ENCODE peak calls at places on chromosomes 13 and 19, in seven cellular contexts. One of them, this sample, is unnamed.
A peak's percentile ranks its signal among the peaks of the same experiment; 100 is the strongest.

GRCh38 chr19:1645299-1645698 is 7.1 kb downstream of the TCF3 start:
- DNase-seq in AG04450: no peak
- DNase-seq in osteocyte: no peak
- DNase-seq in bronchial epithelial cell: no peak
- DNase-seq in lung: no peak
- DNase-seq in CD4-positive, alpha-beta T cell: no peak
- DNase-seq in heart left ventricle: no peak
- DNase-seq in this sample: no peak

GRCh38 chr19:43780706-43781525 is at the start of gene KCNN4:
- DNase-seq in AG04450: no peak
- DNase-seq in osteocyte: no peak
- DNase-seq in bronchial epithelial cell: peak; percentile 81
- DNase-seq in lung: no peak
- DNase-seq in CD4-positive, alpha-beta T cell: peak; percentile 65
- DNase-seq in heart left ventricle: no peak
- DNase-seq in this sample: no peak

GRCh38 chr13:41766439-41766838 is 194.5 kb downstream of the VWA8 start:
- DNase-seq in AG04450: no peak
- DNase-seq in osteocyte: no peak
- DNase-seq in bronchial epithelial cell: no peak
- DNase-seq in lung: no peak
- DNase-seq in CD4-positive, alpha-beta T cell: no peak
- DNase-seq in heart left ventricle: no peak
- DNase-seq in this sample: no peak

GRCh38 chr19:1112254-1113208 is 8.7 kb downstream of the GPX4 start:
- DNase-seq in AG04450: no peak
- DNase-seq in osteocyte: no peak
- DNase-seq in bronchial epithelial cell: peak; percentile 31
- DNase-seq in lung: no peak
- DNase-seq in CD4-positive, alpha-beta T cell: no peak
- DNase-seq in heart left ventricle: no peak
- DNase-seq in this sample: no peak

GRCh38 chr19:42529248-42529764 is 1.0 kb upstream of the CEACAM1 start:
- DNase-seq in AG04450: no peak
- DNase-seq in osteocyte: no peak
- DNase-seq in bronchial epithelial cell: peak; percentile 58
- DNase-seq in lung: peak; percentile 66
- DNase-seq in CD4-positive, alpha-beta T cell: peak; percentile 73
- DNase-seq in heart left ventricle: peak; percentile 44
- DNase-seq in this sample: peak; percentile 69

GRCh38 chr13:87274209-87274819 is 396.9 kb upstream of the SLITRK5 start:
- DNase-seq in AG04450: peak; percentile 10
- DNase-seq in osteocyte: no peak
- DNase-seq in bronchial epithelial cell: peak; percentile 44
- DNase-seq in lung: peak; percentile 34
- DNase-seq in CD4-positive, alpha-beta T cell: no peak
- DNase-seq in heart left ventricle: no peak
- DNase-seq in this sample: no peak

GRCh38 chr13:33611016-33611805 is 206.7 kb upstream of the RFC3 start:
- DNase-seq in AG04450: peak; percentile 23
- DNase-seq in osteocyte: no peak
- DNase-seq in bronchial epithelial cell: no peak
- DNase-seq in lung: peak; percentile 38
- DNase-seq in CD4-positive, alpha-beta T cell: no peak
- DNase-seq in heart left ventricle: peak; percentile 82
- DNase-seq in this sample: no peak

GRCh38 chr19:46718157-46718933 is 1.4 kb upstream of the PRKD2 start:
- DNase-seq in AG04450: no peak
- DNase-seq in osteocyte: no peak
- DNase-seq in bronchial epithelial cell: peak; percentile 41
- DNase-seq in lung: no peak
- DNase-seq in CD4-positive, alpha-beta T cell: peak; percentile 61
- DNase-seq in heart left ventricle: peak; percentile 50
- DNase-seq in this sample: no peak

GRCh38 chr13:27405521-27406134 is 18.8 kb upstream of the GTF3A start:
- DNase-seq in AG04450: no peak
- DNase-seq in osteocyte: no peak
- DNase-seq in bronchial epithelial cell: peak; percentile 38
- DNase-seq in lung: no peak
- DNase-seq in CD4-positive, alpha-beta T cell: no peak
- DNase-seq in heart left ventricle: no peak
- DNase-seq in this sample: no peak

GRCh38 chr13:65093352-65093751 is 2136.8 kb downstream of the PCDH9 start:
- DNase-seq in AG04450: no peak
- DNase-seq in osteocyte: no peak
- DNase-seq in bronchial epithelial cell: no peak
- DNase-seq in lung: no peak
- DNase-seq in CD4-positive, alpha-beta T cell: no peak
- DNase-seq in heart left ventricle: no peak
- DNase-seq in this sample: no peak

GRCh38 chr13:114123448-114123847 is 9.0 kb downstream of the RASA3 start:
- DNase-seq in AG04450: no peak
- DNase-seq in osteocyte: no peak
- DNase-seq in bronchial epithelial cell: no peak
- DNase-seq in lung: no peak
- DNase-seq in CD4-positive, alpha-beta T cell: no peak
- DNase-seq in heart left ventricle: no peak
- DNase-seq in this sample: no peak

GRCh38 chr13:100473493-100474044 is 115.0 kb downstream of the GGACT start:
- DNase-seq in AG04450: no peak
- DNase-seq in osteocyte: no peak
- DNase-seq in bronchial epithelial cell: no peak
- DNase-seq in lung: no peak
- DNase-seq in CD4-positive, alpha-beta T cell: no peak
- DNase-seq in heart left ventricle: no peak
- DNase-seq in this sample: no peak

GRCh38 chr13:89550842-89551422 is 1796.6 kb upstream of the MIR17HG start:
- DNase-seq in AG04450: no peak
- DNase-seq in osteocyte: no peak
- DNase-seq in bronchial epithelial cell: peak; percentile 80
- DNase-seq in lung: no peak
- DNase-seq in CD4-positive, alpha-beta T cell: no peak
- DNase-seq in heart left ventricle: no peak
- DNase-seq in this sample: no peak

GRCh38 chr13:29733069-29733700 is 117.2 kb downstream of the UBL3 start:
- DNase-seq in AG04450: no peak
- DNase-seq in osteocyte: no peak
- DNase-seq in bronchial epithelial cell: no peak
- DNase-seq in lung: no peak
- DNase-seq in CD4-positive, alpha-beta T cell: no peak
- DNase-seq in heart left ventricle: no peak
- DNase-seq in this sample: no peak

GRCh38 chr19:10816691-10817090 is 19.3 kb downstream of the TMED1 start:
- DNase-seq in AG04450: no peak
- DNase-seq in osteocyte: no peak
- DNase-seq in bronchial epithelial cell: no peak
- DNase-seq in lung: no peak
- DNase-seq in CD4-positive, alpha-beta T cell: no peak
- DNase-seq in heart left ventricle: no peak
- DNase-seq in this sample: no peak

GRCh38 chr19:52211926-52212571 is 22.2 kb downstream of the PPP2R1A start:
- DNase-seq in AG04450: no peak
- DNase-seq in osteocyte: no peak
- DNase-seq in bronchial epithelial cell: no peak
- DNase-seq in lung: no peak
- DNase-seq in CD4-positive, alpha-beta T cell: no peak
- DNase-seq in heart left ventricle: no peak
- DNase-seq in this sample: no peak

GRCh38 chr13:41250993-41251392 is 12.4 kb downstream of the MTRF1 start:
- DNase-seq in AG04450: no peak
- DNase-seq in osteocyte: no peak
- DNase-seq in bronchial epithelial cell: no peak
- DNase-seq in lung: no peak
- DNase-seq in CD4-positive, alpha-beta T cell: no peak
- DNase-seq in heart left ventricle: no peak
- DNase-seq in this sample: no peak

GRCh38 chr13:40968416-40969000 is 50.6 kb downstream of the ELF1 start:
- DNase-seq in AG04450: no peak
- DNase-seq in osteocyte: no peak
- DNase-seq in bronchial epithelial cell: no peak
- DNase-seq in lung: no peak
- DNase-seq in CD4-positive, alpha-beta T cell: no peak
- DNase-seq in heart left ventricle: no peak
- DNase-seq in this sample: no peak

GRCh38 chr19:55362990-55363716 is at the start of gene GARIN5B:
- DNase-seq in AG04450: no peak
- DNase-seq in osteocyte: no peak
- DNase-seq in bronchial epithelial cell: no peak
- DNase-seq in lung: no peak
- DNase-seq in CD4-positive, alpha-beta T cell: no peak
- DNase-seq in heart left ventricle: no peak
- DNase-seq in this sample: no peak
- TF ChIP-seq CTCF in AG04450: no peak
- TF ChIP-seq CTCF in osteocyte: no peak
- TF ChIP-seq CTCF in bronchial epithelial cell: no peak
- TF ChIP-seq CTCF in lung: no peak
- TF ChIP-seq CTCF in CD4-positive, alpha-beta T cell: no peak
- TF ChIP-seq CTCF in heart left ventricle: no peak
- TF ChIP-seq CTCF in this sample: no peak

DNA sequence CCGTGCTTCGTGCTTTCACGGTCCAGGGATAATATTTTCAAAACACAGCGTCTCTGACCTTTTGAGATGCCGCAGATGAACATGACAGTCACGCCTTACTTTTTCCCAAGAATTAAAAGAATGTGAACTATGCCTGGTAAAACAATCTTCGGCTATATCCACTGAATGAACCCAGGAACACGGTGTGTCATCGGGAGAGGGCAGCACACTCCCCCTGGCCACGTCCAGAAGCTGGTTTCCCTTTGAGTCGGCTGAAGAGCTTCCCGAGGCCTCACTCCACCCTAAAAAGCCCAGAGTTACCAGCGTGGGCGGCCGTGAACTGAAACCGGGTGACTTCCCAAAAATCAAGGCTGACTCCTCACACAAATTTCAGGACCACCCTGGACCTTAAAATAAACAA is 22.9 kb upstream of the SHISA2 start:
- DNase-seq in AG04450: no peak
- DNase-seq in osteocyte: no peak
- DNase-seq in bronchial epithelial cell: no peak
- DNase-seq in lung: no peak
- DNase-seq in CD4-positive, alpha-beta T cell: no peak
- DNase-seq in heart left ventricle: no peak
- DNase-seq in this sample: no peak
- TF ChIP-seq CTCF in AG04450: no peak
- TF ChIP-seq CTCF in osteocyte: no peak
- TF ChIP-seq CTCF in bronchial epithelial cell: no peak
- TF ChIP-seq CTCF in lung: no peak
- TF ChIP-seq CTCF in CD4-positive, alpha-beta T cell: no peak
- TF ChIP-seq CTCF in heart left ventricle: no peak
- TF ChIP-seq CTCF in this sample: no peak

GRCh38 chr19:4550018-4550417 is 9.5 kb downstream of the SEMA6B start:
- DNase-seq in AG04450: no peak
- DNase-seq in osteocyte: no peak
- DNase-seq in bronchial epithelial cell: no peak
- DNase-seq in lung: no peak
- DNase-seq in CD4-positive, alpha-beta T cell: no peak
- DNase-seq in heart left ventricle: no peak
- DNase-seq in this sample: no peak

GRCh38 chr19:4550479-4551050 is 8.9 kb downstream of the SEMA6B start:
- DNase-seq in AG04450: no peak
- DNase-seq in osteocyte: no peak
- DNase-seq in bronchial epithelial cell: no peak
- DNase-seq in lung: no peak
- DNase-seq in CD4-positive, alpha-beta T cell: no peak
- DNase-seq in heart left ventricle: no peak
- DNase-seq in this sample: no peak

GRCh38 chr19:4548238-4548584 is 8.4 kb upstream of the LRG1 start:
- DNase-seq in AG04450: no peak
- DNase-seq in osteocyte: no peak
- DNase-seq in bronchial epithelial cell: no peak
- DNase-seq in lung: no peak
- DNase-seq in CD4-positive, alpha-beta T cell: no peak
- DNase-seq in heart left ventricle: no peak
- DNase-seq in this sample: no peak

GRCh38 chr19:4543856-4544647 is 4.2 kb upstream of the LRG1 start:
- DNase-seq in AG04450: no peak
- DNase-seq in osteocyte: no peak
- DNase-seq in bronchial epithelial cell: no peak
- DNase-seq in lung: no peak
- DNase-seq in CD4-positive, alpha-beta T cell: no peak
- DNase-seq in heart left ventricle: no peak
- DNase-seq in this sample: no peak

DNA sequence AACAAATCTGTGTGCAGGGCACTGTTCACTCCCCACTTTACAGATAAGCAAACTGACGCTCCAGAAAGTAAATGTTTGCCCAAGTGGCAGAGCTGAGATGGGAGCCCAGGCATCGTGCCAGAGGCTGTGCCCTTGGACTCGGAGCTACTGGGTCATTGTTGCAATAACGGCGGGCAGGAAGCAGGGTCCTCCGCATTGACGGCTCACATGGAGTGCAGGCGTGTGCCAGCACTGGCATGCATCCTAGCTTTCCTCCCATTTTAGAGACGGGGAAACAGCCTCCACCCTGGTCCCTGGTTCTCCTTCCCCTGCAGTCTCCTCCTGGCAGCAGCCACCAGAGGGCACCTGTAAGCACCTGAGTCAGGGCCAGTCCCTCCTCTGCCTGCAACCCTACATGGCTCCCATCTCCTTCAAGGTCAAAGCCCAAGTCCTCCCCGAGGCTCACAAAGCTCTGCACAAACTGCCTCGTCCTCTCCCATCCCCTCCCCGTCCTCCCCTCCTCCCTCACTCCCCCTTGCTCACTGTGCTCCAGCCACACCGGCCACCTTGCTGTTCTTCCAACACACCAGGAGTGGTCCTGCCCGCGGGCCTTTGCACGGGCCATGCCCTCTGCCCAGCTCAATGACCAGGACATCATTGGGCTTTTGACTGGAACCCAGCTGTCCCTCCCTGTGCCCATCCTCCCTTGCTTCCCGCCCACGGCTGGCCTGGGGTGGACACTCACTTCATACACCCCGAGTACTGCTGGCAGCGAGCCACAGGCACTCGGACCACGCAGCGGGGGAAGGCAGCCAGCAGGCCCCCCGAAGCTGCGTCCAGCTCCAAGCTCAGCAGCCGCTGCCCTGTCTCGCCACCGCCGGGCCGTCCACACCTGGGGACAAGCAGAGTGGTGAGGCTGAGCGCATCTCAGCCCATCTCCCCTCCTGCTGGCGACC is 7.7 kb upstream of the LRG1 start:
- DNase-seq in AG04450: no peak
- DNase-seq in osteocyte: no peak
- DNase-seq in bronchial epithelial cell: no peak
- DNase-seq in lung: no peak
- DNase-seq in CD4-positive, alpha-beta T cell: no peak
- DNase-seq in heart left ventricle: no peak
- DNase-seq in this sample: no peak
- TF ChIP-seq CTCF in AG04450: peak; percentile 33
- TF ChIP-seq CTCF in osteocyte: peak; percentile 34
- TF ChIP-seq CTCF in bronchial epithelial cell: peak; percentile 60
- TF ChIP-seq CTCF in lung: no peak
- TF ChIP-seq CTCF in CD4-positive, alpha-beta T cell: no peak
- TF ChIP-seq CTCF in heart left ventricle: peak; percentile 11
- TF ChIP-seq CTCF in this sample: peak; percentile 43

DNA sequence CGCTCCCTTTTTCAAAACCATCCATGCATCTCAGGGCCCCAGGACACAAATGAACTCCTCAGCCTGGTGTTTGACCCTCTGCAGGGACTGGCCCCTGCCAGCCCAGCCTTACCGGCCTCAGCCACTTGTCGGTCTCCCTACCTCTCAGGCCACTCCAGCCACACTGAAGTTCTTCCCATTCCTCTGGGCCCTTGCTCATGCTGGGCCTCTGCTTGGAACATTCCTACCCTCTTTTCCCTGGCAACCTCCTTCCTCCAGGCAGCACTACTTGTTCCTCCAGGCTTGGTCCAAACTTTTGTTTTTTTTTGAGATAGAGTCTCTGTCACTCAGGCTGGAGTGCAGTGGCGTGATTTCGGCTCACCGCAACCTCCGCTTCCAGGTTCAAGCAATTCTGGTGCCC is 7.6 kb upstream of the EGLN2 start:
- DNase-seq in AG04450: no peak
- DNase-seq in osteocyte: no peak
- DNase-seq in bronchial epithelial cell: no peak
- DNase-seq in lung: peak; percentile 66
- DNase-seq in CD4-positive, alpha-beta T cell: no peak
- DNase-seq in heart left ventricle: no peak
- DNase-seq in this sample: no peak
- TF ChIP-seq CTCF in AG04450: no peak
- TF ChIP-seq CTCF in osteocyte: no peak
- TF ChIP-seq CTCF in bronchial epithelial cell: no peak
- TF ChIP-seq CTCF in lung: no peak
- TF ChIP-seq CTCF in CD4-positive, alpha-beta T cell: no peak
- TF ChIP-seq CTCF in heart left ventricle: no peak
- TF ChIP-seq CTCF in this sample: no peak

This sample was measured in type B pancreatic cell.